ENCODE peak calls at places on chromosomes 13 and 19, in nine cellular contexts. R, N, W, S, L, C, H, B and J are unnamed samples.

GRCh38 chr13:108769213-108770070 is 140.0 kb downstream of the MYO16 start:
- DNase-seq in R (no peak), N (no peak), W (no peak), S (no peak), L (no peak), C (no peak), H (no peak), B (no peak), J (no peak)

GRCh38 chr19:18014197-18014596 is 6.2 kb downstream of the ARRDC2 start:
- DNase-seq in R (no peak), N (no peak), W (no peak), S (peak; percentile 84), L (no peak), C (no peak), H (no peak), B (no peak), J (no peak)

GRCh38 chr13:44930907-44931676 is 58.2 kb downstream of the NUFIP1 start:
- DNase-seq in R (no peak), N (peak; percentile 52), W (no peak), S (no peak), L (no peak), C (no peak), H (no peak), B (no peak), J (peak; percentile 56)

GRCh38 chr19:55095260-55096060 is 19.8 kb downstream of the EPS8L1 start:
- DNase-seq in R (no peak), N (no peak), W (no peak), S (no peak), L (peak; percentile 64), C (no peak), H (no peak), B (no peak), J (no peak)

GRCh38 chr19:47704656-47705055 is 8.6 kb upstream of the EHD2 start:
- DNase-seq in R (no peak), N (no peak), W (no peak), S (no peak), L (no peak), C (no peak), H (no peak), B (no peak), J (no peak)

GRCh38 chr13:27370305-27370853 is 54.0 kb upstream of the GTF3A start:
- DNase-seq in R (no peak), N (peak; percentile 12), W (no peak), S (no peak), L (no peak), C (no peak), H (no peak), B (no peak), J (no peak)

GRCh38 chr13:78913656-78914055 is 254.7 kb upstream of the OBI1 start:
- DNase-seq in R (no peak), N (no peak), W (no peak), S (no peak), L (no peak), C (no peak), H (no peak), B (no peak), J (no peak)

GRCh38 chr13:105327727-105328126 is 1207.7 kb downstream of the EFNB2 start:
- DNase-seq in R (no peak), N (no peak), W (no peak), S (no peak), L (no peak), C (no peak), H (no peak), B (no peak), J (no peak)

GRCh38 chr19:53879145-53880037 is 2.6 kb upstream of the PRKCG start:
- DNase-seq in R (peak; percentile 90), N (peak; percentile 94), W (peak; percentile 88), S (peak; percentile 76), L (peak; percentile 100), C (peak; percentile 75), H (peak; percentile 95), B (peak; percentile 87), J (peak; percentile 91)

GRCh38 chr19:13396256-13397080 is 109.8 kb downstream of the CACNA1A start:
- DNase-seq in R (no peak), N (peak; percentile 82), W (peak; percentile 42), S (no peak), L (peak; percentile 78), C (peak; percentile 11), H (no peak), B (no peak), J (no peak)

GRCh38 chr19:13859361-13859880 is 17.5 kb upstream of the NANOS3 start:
- DNase-seq in R (no peak), N (peak; percentile 70), W (no peak), S (no peak), L (no peak), C (no peak), H (no peak), B (no peak), J (no peak)

GRCh38 chr19:16193466-16193865 is 4.2 kb upstream of the AP1M1 start:
- DNase-seq in R (peak; percentile 79), N (no peak), W (no peak), S (no peak), L (no peak), C (no peak), H (no peak), B (no peak), J (no peak)

GRCh38 chr13:34883381-34883780 is 58.7 kb upstream of the NBEA start:
- DNase-seq in R (no peak), N (no peak), W (no peak), S (no peak), L (no peak), C (no peak), H (peak; percentile 44), B (no peak), J (no peak)

GRCh38 chr13:36839981-36840380 is 21.0 kb downstream of the RFXAP start:
- DNase-seq in R (no peak), N (no peak), W (no peak), S (no peak), L (no peak), C (no peak), H (no peak), B (no peak), J (no peak)

GRCh38 chr13:44112700-44113329 is 233.1 kb downstream of the LACC1 start:
- DNase-seq in R (no peak), N (no peak), W (no peak), S (no peak), L (no peak), C (no peak), H (no peak), B (no peak), J (no peak)

GRCh38 chr19:48363500-48363809 is 285 bp downstream of the TMEM143 start:
- DNase-seq in R (no peak), N (no peak), W (peak; percentile 62), S (no peak), L (no peak), C (no peak), H (peak; percentile 87), B (no peak), J (no peak)

GRCh38 chr13:79456656-79457365 is 24.1 kb upstream of the NDFIP2 start:
- DNase-seq in R (no peak), N (no peak), W (no peak), S (no peak), L (no peak), C (no peak), H (no peak), B (no peak), J (no peak)

GRCh38 chr19:2577722-2578335 is 101.9 kb downstream of the GADD45B start:
- DNase-seq in R (no peak), N (no peak), W (no peak), S (no peak), L (no peak), C (no peak), H (peak; percentile 24), B (no peak), J (no peak)
- H3K27ac ChIP-seq in R (no peak overlapping the region), N (peak overlapping the region; percentile 91), W (peak overlapping the region; percentile 87), S (no peak overlapping the region), L (no peak overlapping the region), C (peak overlapping the region; percentile 41), H (no peak overlapping the region), B (peak overlapping the region; percentile 85), J (peak overlapping the region; percentile 74)

DNA sequence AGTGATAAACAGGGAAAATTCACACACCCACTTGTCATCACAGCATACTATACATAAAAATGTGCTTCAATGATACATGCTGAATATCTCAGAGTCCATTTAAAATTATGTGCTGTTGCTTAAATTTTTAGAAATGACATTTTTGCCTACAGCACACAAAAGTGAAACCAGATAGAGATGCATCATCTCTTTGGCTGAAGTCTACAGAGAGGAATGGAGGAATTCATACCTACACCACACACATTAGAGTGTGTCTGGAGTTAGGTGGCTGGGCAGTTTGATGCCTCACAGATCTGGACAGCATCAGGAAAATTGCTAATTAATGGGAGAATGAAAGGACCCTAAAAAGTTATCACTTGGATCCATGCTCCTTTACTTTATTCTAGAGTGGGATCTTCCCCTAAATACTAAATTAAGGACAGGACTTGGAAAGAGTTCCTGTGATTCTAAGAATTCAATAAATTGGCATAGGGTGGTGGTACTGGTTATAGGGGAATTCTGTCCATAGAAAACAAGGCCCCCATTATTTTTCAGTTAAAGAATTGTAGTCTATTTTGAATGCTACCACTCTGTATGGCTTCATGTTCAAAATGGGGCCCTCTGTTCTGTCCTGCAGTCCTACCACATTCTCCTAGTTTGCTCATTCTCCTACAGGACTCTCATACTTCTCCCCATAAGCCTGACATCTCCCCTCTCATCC is 41.3 kb downstream of the RCBTB2 start:
- DNase-seq in R (no peak), N (peak; percentile 56), W (no peak), S (no peak), L (no peak), C (no peak), H (no peak), B (no peak), J (no peak)
- H3K4me3 ChIP-seq in R (peak overlapping the region; percentile 21), N (peak overlapping the region; percentile 69), W (no peak overlapping the region), S (peak overlapping the region; percentile 84), L (no peak overlapping the region), C (no peak overlapping the region), H (no peak overlapping the region), B (no peak overlapping the region), J (peak overlapping the region; percentile 35)

DNA sequence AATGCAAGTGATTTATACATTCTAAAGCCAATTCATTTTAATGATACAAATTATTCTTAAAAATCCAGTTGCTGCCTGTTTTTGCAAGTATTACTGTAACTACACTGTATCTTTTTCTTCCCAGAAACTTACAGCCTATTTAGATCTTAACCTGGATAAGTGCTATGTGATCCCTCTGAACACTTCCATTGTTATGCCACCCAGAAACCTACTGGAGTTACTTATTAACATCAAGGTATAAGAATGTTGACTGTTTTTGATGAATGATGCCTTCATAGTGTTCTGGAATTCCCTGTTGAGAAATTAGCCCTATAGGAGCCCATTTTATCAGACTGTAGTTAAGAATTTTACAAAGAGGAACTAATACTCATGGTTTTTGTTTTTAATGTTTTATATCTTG is 25.0 kb downstream of the ITM2B start:
- DNase-seq in R (no peak), N (no peak), W (no peak), S (no peak), L (no peak), C (no peak), H (no peak), B (no peak), J (no peak)
- H3K36me3 ChIP-seq in R (peaks cover 95% of the 10 kb centered on the region), N (peaks cover 74% of the 10 kb centered on the region), W (peaks cover 8% of the 10 kb centered on the region), S (peaks cover 60% of the 10 kb centered on the region), L (peaks cover 27% of the 10 kb centered on the region), C (peaks cover 24% of the 10 kb centered on the region), H (no peaks in the 10 kb centered on the region), B (peaks cover 90% of the 10 kb centered on the region), J (peaks cover 4% of the 10 kb centered on the region)

DNA sequence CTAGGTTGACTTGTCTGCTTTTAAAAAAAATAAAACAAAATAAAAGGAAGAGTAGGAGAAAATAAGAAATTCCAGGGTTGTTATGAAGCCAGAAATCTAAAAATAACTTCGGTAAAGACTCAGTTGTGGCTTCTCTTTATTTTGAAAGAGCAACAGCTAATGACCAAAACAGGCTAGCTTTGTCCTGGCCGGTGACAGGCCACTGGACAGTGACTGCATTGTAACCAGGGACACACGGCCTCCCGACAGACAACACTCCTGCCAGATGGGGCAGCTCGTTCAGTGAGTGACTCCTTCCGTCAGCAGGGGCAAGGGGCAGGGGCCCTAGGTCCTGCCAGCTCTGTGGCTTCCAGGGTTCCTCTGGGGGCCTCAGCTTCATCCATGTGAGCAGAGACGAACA is 173.4 kb downstream of the KATNAL1 start:
- DNase-seq in R (no peak), N (peak; percentile 65), W (no peak), S (no peak), L (no peak), C (no peak), H (no peak), B (no peak), J (no peak)
- H3K27ac ChIP-seq in R (no peak overlapping the region), N (no peak overlapping the region), W (no peak overlapping the region), S (no peak overlapping the region), L (no peak overlapping the region), C (no peak overlapping the region), H (no peak overlapping the region), B (peak overlapping the region; percentile 66), J (no peak overlapping the region)